ENCODE peak calls at places on chromosomes 7 and 10, in four cellular contexts. E, R, Y and K are unnamed samples.

GRCh38 chr10:18501198-18501597 is 150.2 kb downstream of the NSUN6 start:
- DNase-seq in R (no peak), E (no peak), Y (peak; percentile 7), K (no peak)

GRCh38 chr7:81573128-81573527 is 196.7 kb downstream of the HGF start:
- DNase-seq in Y (no peak), R (no peak), E (no peak), K (no peak)

GRCh38 chr7:80581472-80581871 is 57.0 kb upstream of the CD36 start:
- DNase-seq in Y (no peak), E (peak; percentile 71), R (no peak), K (peak; percentile 69)

GRCh38 chr7:123732413-123733091 is 16.3 kb downstream of the WASL start:
- DNase-seq in Y (no peak), E (no peak), R (no peak), K (no peak)

GRCh38 chr7:1432411-1433082 is 26.7 kb downstream of the MICALL2 start:
- DNase-seq in E (peak; percentile 68), Y (peak; percentile 66), R (peak; percentile 76), K (peak; percentile 69)

GRCh38 chr10:26679588-26679987 is 17.9 kb upstream of the PDSS1 start:
- DNase-seq in R (no peak), Y (no peak), E (no peak), K (no peak)

GRCh38 chr7:94297397-94297838 is 97.3 kb upstream of the COL1A2 start:
- DNase-seq in R (peak; percentile 48), E (peak; percentile 77), Y (no peak), K (no peak)

GRCh38 chr7:46315891-46316290 is 394.8 kb upstream of the IGFBP3 start:
- DNase-seq in E (no peak), Y (no peak), R (no peak), K (no peak)

GRCh38 chr7:73830872-73831655 is at the start of gene CLDN4:
- DNase-seq in Y (no peak), R (peak; percentile 94), E (no peak), K (no peak)

GRCh38 chr7:2680792-2681490 is 7.1 kb upstream of the AMZ1 start:
- DNase-seq in R (peak; percentile 85), Y (peak; percentile 93), E (peak; percentile 82), K (peak; percentile 57)

GRCh38 chr10:5858811-5859210 is 30.9 kb downstream of the ANKRD16 start:
- DNase-seq in E (no peak), R (no peak), Y (no peak), K (no peak)

GRCh38 chr7:747186-747585 is 20.1 kb upstream of the PRKAR1B start:
- DNase-seq in E (no peak), Y (no peak), R (no peak), K (no peak)

GRCh38 chr7:30909431-30909830 is 2.2 kb upstream of the AQP1 start:
- DNase-seq in R (no peak), E (no peak), Y (no peak), K (no peak)

GRCh38 chr7:103071000-103071399 is 3.6 kb downstream of the FBXL13 start:
- DNase-seq in E (no peak), R (no peak), Y (no peak), K (no peak)

GRCh38 chr7:122182081-122182480 is 38.0 kb upstream of the AASS start:
- DNase-seq in R (no peak), E (no peak), Y (no peak), K (no peak)

GRCh38 chr10:59007307-59008025 is 169.0 kb upstream of the PHYHIPL start:
- DNase-seq in Y (peak; percentile 26), E (no peak), R (no peak), K (no peak)

GRCh38 chr10:113891476-113891875 is 37.0 kb downstream of the NHLRC2 start:
- DNase-seq in E (no peak), Y (no peak), R (no peak), K (no peak)

GRCh38 chr7:1902231-1902855 is 232.3 kb downstream of the ELFN1 start:
- DNase-seq in R (no peak), Y (no peak), E (no peak), K (no peak)

GRCh38 chr7:69910150-69910549 is 311.9 kb downstream of the AUTS2 start:
- DNase-seq in Y (no peak), R (no peak), E (no peak), K (no peak)

GRCh38 chr10:90740265-90740664 is 117.6 kb downstream of the HTR7 start:
- DNase-seq in R (no peak), E (no peak), Y (no peak), K (no peak)

GRCh38 chr7:129282865-129283264 is 58.0 kb downstream of the AHCYL2 start:
- DNase-seq in R (no peak), E (no peak), Y (no peak), K (no peak)

GRCh38 chr10:123134058-123134914 is 1.5 kb upstream of the HMX3 start:
- DNase-seq in E (no peak), R (no peak), Y (no peak), K (peak; percentile 23)

GRCh38 chr7:110922906-110923305 is 168.0 kb upstream of the LRRN3 start:
- DNase-seq in R (no peak), E (no peak), Y (no peak), K (no peak)

GRCh38 chr7:142498364-142498763 is 240.5 kb upstream of the PRSS58 start:
- DNase-seq in R (no peak), Y (no peak), E (no peak), K (no peak)

GRCh38 chr7:47452715-47453092 is 129.2 kb downstream of the TNS3 start:
- DNase-seq in E (no peak), Y (no peak), R (no peak), K (no peak)

GRCh38 chr7:100483728-100484635 is at the start of gene NYAP1:
- DNase-seq in Y (peak; percentile 55), E (peak; percentile 38), R (peak; percentile 72), K (peak; percentile 78)

GRCh38 chr7:142053988-142054387 is 57.5 kb upstream of the MGAM2 start:
- DNase-seq in E (no peak), R (no peak), Y (no peak), K (no peak)

GRCh38 chr7:54932818-54933543 is 85.8 kb upstream of the EGFR start:
- DNase-seq in R (peak; percentile 63), E (peak; percentile 65), Y (peak; percentile 69), K (no peak)
- TF ChIP-seq POLR2A in R (no peak), E (no peak), Y (peak; percentile 69), K (no peak)

GRCh38 chr10:110860576-110861241 is 11.0 kb upstream of the PDCD4 start:
- DNase-seq in R (peak; percentile 52), E (no peak), Y (no peak), K (peak; percentile 37)
- TF ChIP-seq POLR2A in R (peak; percentile 29), E (no peak), Y (no peak), K (no peak)

GRCh38 chr10:105339669-105340068 is 698.6 kb downstream of the SORCS3 start:
- DNase-seq in R (no peak), E (no peak), Y (no peak), K (no peak)
- TF ChIP-seq POLR2A in R (no peak), E (no peak), Y (no peak), K (no peak)

DNA sequence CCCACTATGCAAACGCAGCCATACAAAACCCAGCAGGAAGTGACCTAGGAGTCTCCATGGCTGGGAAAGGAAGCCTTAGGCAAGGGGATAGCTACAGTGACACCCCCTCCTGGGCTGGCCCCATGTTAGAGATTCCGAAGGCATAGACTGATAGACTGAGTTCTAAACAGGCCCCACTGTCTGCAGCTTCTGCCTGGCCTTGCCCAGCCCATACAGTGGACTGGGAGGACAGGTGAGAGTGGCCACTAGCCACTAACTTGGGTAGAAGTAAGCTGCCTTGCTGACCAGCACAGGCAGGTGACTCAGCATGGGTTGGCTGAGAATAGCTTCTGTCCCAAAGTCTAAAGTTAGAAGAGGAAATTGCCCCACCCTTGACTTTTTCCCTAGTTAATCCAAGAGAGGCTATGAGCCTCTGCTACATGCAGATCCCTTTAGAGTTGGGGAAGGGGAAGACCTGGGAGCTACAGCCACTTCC is 106.2 kb downstream of the C10orf105 start:
- DNase-seq in Y (no peak), R (peak; percentile 68), E (peak; percentile 57), K (no peak)
- TF ChIP-seq POLR2A in Y (no peak), R (peak; percentile 43), E (peak; percentile 15), K (no peak)

GRCh38 chr7:151459726-151460473 is 20.0 kb upstream of the CRYGN start:
- DNase-seq in E (peak; percentile 91), R (peak; percentile 87), Y (peak; percentile 61), K (no peak)
- TF ChIP-seq POLR2A in E (peak; percentile 13), R (peak; percentile 66), Y (no peak), K (no peak)

DNA sequence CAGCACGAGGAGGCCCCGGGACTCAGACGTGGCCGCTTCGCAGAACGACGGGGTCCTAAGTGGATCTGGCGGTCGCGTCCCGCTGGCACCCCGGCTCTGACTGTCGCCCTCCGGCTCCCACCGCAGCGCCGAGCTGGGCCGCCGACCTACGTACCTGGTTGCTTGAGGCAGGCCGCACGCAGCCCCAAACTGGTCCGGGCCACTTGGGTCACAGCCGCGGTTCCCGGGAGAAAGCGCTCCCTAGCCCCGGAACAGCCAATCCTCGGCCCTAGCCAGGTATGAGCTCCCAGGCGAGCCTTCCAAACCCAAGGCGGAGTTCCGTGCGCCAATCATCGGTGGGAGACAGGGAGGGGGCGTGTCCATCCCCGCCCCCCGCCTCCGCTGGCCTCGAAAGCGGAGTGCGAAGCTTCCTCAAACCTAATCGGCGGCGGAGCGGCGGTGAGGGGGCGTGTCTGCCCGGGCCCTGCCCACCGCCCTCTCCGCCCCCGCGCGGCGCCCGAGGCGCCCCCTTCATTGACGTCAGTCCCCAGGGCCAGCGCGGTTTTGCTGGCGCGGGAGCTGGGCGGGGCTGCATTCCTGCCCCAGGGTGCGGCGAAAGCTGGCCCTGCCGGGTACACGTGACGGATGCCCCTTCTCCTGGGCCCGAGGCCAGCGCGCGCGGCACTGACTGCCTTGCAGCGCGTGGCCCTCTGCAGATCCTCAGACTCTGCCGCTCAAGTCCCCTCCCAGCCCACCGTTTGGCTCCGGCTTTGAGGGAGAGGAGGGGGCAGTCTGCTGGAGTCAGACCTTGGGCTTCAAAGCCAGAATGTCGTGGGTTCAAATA is at the start of gene AVPI1:
- DNase-seq in Y (peak; percentile 95), R (peak; percentile 99), E (peak; percentile 98), K (peak; percentile 99)
- TF ChIP-seq POLR2A in Y (peak; percentile 84), R (peak; percentile 99), E (peak; percentile 99), K (peak; percentile 89)

DNA sequence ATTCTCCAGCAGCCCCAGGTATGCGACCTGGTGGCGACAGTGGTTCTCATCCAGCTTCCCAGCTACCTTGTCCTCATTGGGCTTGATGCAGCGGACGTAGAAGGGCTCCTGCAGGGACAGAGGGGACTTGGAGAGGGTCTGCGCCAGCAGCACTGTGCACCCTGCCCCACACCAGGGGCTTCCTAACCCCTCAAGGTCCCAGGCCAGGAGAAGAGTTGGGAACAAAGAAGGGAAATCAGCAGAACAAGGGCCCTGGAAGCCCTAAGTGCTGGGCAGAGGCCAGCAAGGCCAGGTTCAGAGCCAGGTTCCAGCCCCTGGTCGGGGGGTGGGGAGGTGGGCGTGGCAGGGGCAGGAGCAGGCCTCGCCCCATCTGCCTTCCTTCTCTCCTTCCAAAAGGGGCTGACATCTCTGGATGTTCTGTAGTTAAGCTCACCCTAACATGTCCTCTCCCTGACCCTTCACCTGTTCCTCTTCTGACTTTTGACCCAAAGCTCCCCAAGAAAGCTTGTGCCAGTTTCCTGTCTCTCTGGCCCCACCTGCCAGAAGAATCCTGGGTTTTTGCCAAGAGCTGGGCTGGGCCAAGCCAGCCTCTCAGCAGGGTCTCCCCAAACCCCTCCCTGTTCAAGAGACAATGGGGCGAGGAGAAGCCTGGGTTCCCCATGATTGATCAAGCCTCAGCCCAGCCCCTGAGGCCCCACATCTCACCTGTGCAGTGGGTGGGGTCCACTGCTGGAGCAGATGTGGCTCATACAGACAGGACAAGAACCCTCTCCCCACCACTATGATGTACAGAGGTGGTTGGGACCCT is 11.9 kb downstream of the MYO1G start:
- DNase-seq in E (no peak), R (no peak), Y (no peak), K (no peak)
- TF ChIP-seq POLR2A in E (no peak), R (no peak), Y (no peak), K (no peak)